ENCODE peak calls at places on chromosomes 7 and 10, in four cellular contexts. R is fibroblast of pulmonary artery, M is Calu3, N is heart left ventricle. B is an unnamed sample.

GRCh38 chr10:21726601-21727295 is 192.7 kb downstream of the MLLT10 start:
- DNase-seq in R (no peak), M (no peak), N (no peak), B (no peak)

GRCh38 chr10:26637521-26638275 is 59.8 kb upstream of the PDSS1 start:
- DNase-seq in R (no peak), M (no peak), N (no peak), B (no peak)

GRCh38 chr7:68865351-68865885 is 732.9 kb upstream of the AUTS2 start:
- DNase-seq in R (peak; percentile 1), M (no peak), N (no peak), B (no peak)

GRCh38 chr10:79192677-79193003 is 123.9 kb downstream of the ZMIZ1 start:
- DNase-seq in R (peak; percentile 30), M (peak; percentile 23), N (no peak), B (no peak)

GRCh38 chr7:144529269-144529926 is 125.9 kb upstream of the NOBOX start:
- DNase-seq in R (no peak), M (no peak), N (no peak), B (no peak)

GRCh38 chr10:133444342-133445267 is 9.1 kb upstream of the SCART1 start:
- DNase-seq in R (no peak), M (no peak), N (peak; percentile 28), B (no peak)

GRCh38 chr10:94088926-94089381 is 95.2 kb downstream of the PLCE1 start:
- DNase-seq in R (peak; percentile 53), M (no peak), N (no peak), B (no peak)

GRCh38 chr7:30430300-30430699 is 48.3 kb downstream of the NOD1 start:
- DNase-seq in R (peak; percentile 16), M (peak; percentile 53), N (no peak), B (no peak)

GRCh38 chr10:44958196-44958896 is 1.3 kb upstream of the RASSF4 start:
- DNase-seq in R (peak; percentile 49), M (no peak), N (no peak), B (no peak)

GRCh38 chr10:6564367-6564766 is 15.7 kb downstream of the PRKCQ start:
- DNase-seq in R (no peak), M (no peak), N (no peak), B (no peak)

GRCh38 chr7:158469396-158470051 is 118.1 kb downstream of the PTPRN2 start:
- DNase-seq in R (no peak), M (no peak), N (no peak), B (no peak)

GRCh38 chr7:79770053-79770452 is 316.6 kb upstream of the MAGI2 start:
- DNase-seq in R (peak; percentile 62), M (no peak), N (no peak), B (no peak)

GRCh38 chr10:26624017-26624416 is 73.5 kb upstream of the PDSS1 start:
- DNase-seq in R (no peak), M (no peak), N (no peak), B (no peak)

GRCh38 chr10:2625094-2625493 is 442.3 kb upstream of the PFKP start:
- DNase-seq in R (no peak), M (no peak), N (no peak), B (no peak)

GRCh38 chr10:13839430-13839986 is 252.7 kb downstream of the PRPF18 start:
- DNase-seq in R (peak; percentile 84), M (no peak), N (peak; percentile 73), B (no peak)

GRCh38 chr7:100091411-100092181 is 2.8 kb downstream of the COPS6 start:
- DNase-seq in R (no peak), M (no peak), N (no peak), B (no peak)

GRCh38 chr7:155581107-155581830 is 34.9 kb upstream of the CNPY1 start:
- DNase-seq in R (no peak), M (no peak), N (peak; percentile 15), B (no peak)

GRCh38 chr7:19747740-19748339 is 25.6 kb downstream of the TMEM196 start:
- DNase-seq in R (peak; percentile 59), M (peak; percentile 39), N (no peak), B (no peak)

GRCh38 chr10:110457851-110458582 is 39.7 kb upstream of the DUSP5 start:
- DNase-seq in R (no peak), M (no peak), N (no peak), B (no peak)

GRCh38 chr10:102620615-102621417 is 23.5 kb upstream of the TRIM8 start:
- DNase-seq in R (no peak), M (no peak), N (no peak), B (no peak)

GRCh38 chr7:27095050-27095896 is 527 bp downstream of the HOXA1 start:
- DNase-seq in R (no peak), M (no peak), N (peak; percentile 61), B (no peak)

GRCh38 chr10:7218974-7219373 is 191.9 kb downstream of the SFMBT2 start:
- DNase-seq in R (peak; percentile 14), M (no peak), N (no peak), B (no peak)

GRCh38 chr7:132825932-132826480 is 249.7 kb upstream of the PLXNA4 start:
- DNase-seq in R (no peak), M (no peak), N (no peak), B (no peak)

GRCh38 chr10:9038146-9038714 is 983.7 kb downstream of the GATA3 start:
- DNase-seq in R (peak; percentile 35), M (no peak), N (no peak), B (no peak)

GRCh38 chr10:108586424-108586823 is 1336.9 kb downstream of the XPNPEP1 start:
- DNase-seq in R (no peak), M (no peak), N (no peak), B (no peak)

GRCh38 chr7:141221007-141221612 is 147.2 kb downstream of the TMEM178B start:
- DNase-seq in R (no peak), M (no peak), N (no peak), B (no peak)

GRCh38 chr10:15263657-15264323 is 95.3 kb upstream of the NMT2 start:
- DNase-seq in R (no peak), M (no peak), N (no peak), B (no peak)

GRCh38 chr10:115857856-115858255 is 415.1 kb downstream of the GFRA1 start:
- DNase-seq in R (peak; percentile 13), M (no peak), N (no peak), B (no peak)

B was measured in amygdala.